ENCODE peak calls at places on chromosome 2, in four cellular contexts. One of them, this sample, is unnamed.

GRCh38 chr2:204129591-204130270 is 193.2 kb downstream of the ICOS start:
- DNase-seq in caudate nucleus: no peak
- DNase-seq in psoas muscle: no peak
- DNase-seq in heart left ventricle: no peak
- DNase-seq in this sample: no peak

GRCh38 chr2:157052685-157053224 is 204.8 kb upstream of the GALNT5 start:
- DNase-seq in caudate nucleus: no peak
- DNase-seq in psoas muscle: no peak
- DNase-seq in heart left ventricle: no peak
- DNase-seq in this sample: no peak

GRCh38 chr2:182077451-182078142 is 91.9 kb downstream of the PPP1R1C start:
- DNase-seq in caudate nucleus: no peak
- DNase-seq in psoas muscle: no peak
- DNase-seq in heart left ventricle: peak; percentile 35
- DNase-seq in this sample: no peak

GRCh38 chr2:71455011-71455740 is 1.8 kb downstream of the DYSF start:
- DNase-seq in caudate nucleus: no peak
- DNase-seq in psoas muscle: no peak
- DNase-seq in heart left ventricle: no peak
- DNase-seq in this sample: no peak

GRCh38 chr2:11393711-11394236 is 49.3 kb upstream of the ROCK2 start:
- DNase-seq in caudate nucleus: no peak
- DNase-seq in psoas muscle: no peak
- DNase-seq in heart left ventricle: no peak
- DNase-seq in this sample: no peak

GRCh38 chr2:162403884-162404283 is 60.0 kb downstream of the GCA start:
- DNase-seq in caudate nucleus: no peak
- DNase-seq in psoas muscle: no peak
- DNase-seq in heart left ventricle: no peak
- DNase-seq in this sample: no peak

GRCh38 chr2:118641711-118642110 is 205.7 kb downstream of the EN1 start:
- DNase-seq in caudate nucleus: no peak
- DNase-seq in psoas muscle: no peak
- DNase-seq in heart left ventricle: no peak
- DNase-seq in this sample: no peak

GRCh38 chr2:237475704-237476107 is 11.3 kb upstream of the MLPH start:
- DNase-seq in caudate nucleus: no peak
- DNase-seq in psoas muscle: peak; percentile 42
- DNase-seq in heart left ventricle: no peak
- DNase-seq in this sample: no peak

GRCh38 chr2:35421485-35421884 is 934.1 kb upstream of the CRIM1 start:
- DNase-seq in caudate nucleus: no peak
- DNase-seq in psoas muscle: no peak
- DNase-seq in heart left ventricle: no peak
- DNase-seq in this sample: no peak

GRCh38 chr2:120887844-120888243 is 152.2 kb downstream of the GLI2 start:
- DNase-seq in caudate nucleus: no peak
- DNase-seq in psoas muscle: no peak
- DNase-seq in heart left ventricle: no peak
- DNase-seq in this sample: no peak

GRCh38 chr2:120885749-120886148 is 150.1 kb downstream of the GLI2 start:
- DNase-seq in caudate nucleus: no peak
- DNase-seq in psoas muscle: no peak
- DNase-seq in heart left ventricle: no peak
- DNase-seq in this sample: no peak

GRCh38 chr2:120888851-120889250 is 153.2 kb downstream of the GLI2 start:
- DNase-seq in caudate nucleus: no peak
- DNase-seq in psoas muscle: no peak
- DNase-seq in heart left ventricle: no peak
- DNase-seq in this sample: no peak

GRCh38 chr2:120886534-120886961 is 150.9 kb downstream of the GLI2 start:
- DNase-seq in caudate nucleus: no peak
- DNase-seq in psoas muscle: no peak
- DNase-seq in heart left ventricle: no peak
- DNase-seq in this sample: no peak

GRCh38 chr2:120886967-120887672 is 151.5 kb downstream of the GLI2 start:
- DNase-seq in caudate nucleus: no peak
- DNase-seq in psoas muscle: no peak
- DNase-seq in heart left ventricle: no peak
- DNase-seq in this sample: no peak
- H3K27ac ChIP-seq in caudate nucleus: peak overlapping the region; percentile 62
- H3K27ac ChIP-seq in psoas muscle: peak overlapping the region; percentile 75
- H3K27ac ChIP-seq in heart left ventricle: no peak overlapping the region
- H3K27ac ChIP-seq in this sample: no peak overlapping the region

GRCh38 chr2:96531366-96531765 is 5.2 kb upstream of the ARID5A start:
- DNase-seq in caudate nucleus: no peak
- DNase-seq in psoas muscle: no peak
- DNase-seq in heart left ventricle: no peak
- DNase-seq in this sample: no peak

GRCh38 chr2:96532641-96533291 is 3.8 kb upstream of the ARID5A start:
- DNase-seq in caudate nucleus: no peak
- DNase-seq in psoas muscle: no peak
- DNase-seq in heart left ventricle: no peak
- DNase-seq in this sample: no peak

GRCh38 chr2:96530474-96531357 is 5.8 kb upstream of the ARID5A start:
- DNase-seq in caudate nucleus: no peak
- DNase-seq in psoas muscle: no peak
- DNase-seq in heart left ventricle: no peak
- DNase-seq in this sample: no peak

GRCh38 chr2:96533292-96534073 is 3.1 kb upstream of the ARID5A start:
- DNase-seq in caudate nucleus: no peak
- DNase-seq in psoas muscle: peak; percentile 89
- DNase-seq in heart left ventricle: peak; percentile 90
- DNase-seq in this sample: no peak

GRCh38 chr2:96531872-96532505 is 4.6 kb upstream of the ARID5A start:
- DNase-seq in caudate nucleus: peak; percentile 34
- DNase-seq in psoas muscle: peak; percentile 93
- DNase-seq in heart left ventricle: peak; percentile 95
- DNase-seq in this sample: peak; percentile 66
- H3K27ac ChIP-seq in caudate nucleus: peak overlapping the region; percentile 41
- H3K27ac ChIP-seq in psoas muscle: peak overlapping the region; percentile 98
- H3K27ac ChIP-seq in heart left ventricle: peak overlapping the region; percentile 94
- H3K27ac ChIP-seq in this sample: peak overlapping the region; percentile 70

DNA sequence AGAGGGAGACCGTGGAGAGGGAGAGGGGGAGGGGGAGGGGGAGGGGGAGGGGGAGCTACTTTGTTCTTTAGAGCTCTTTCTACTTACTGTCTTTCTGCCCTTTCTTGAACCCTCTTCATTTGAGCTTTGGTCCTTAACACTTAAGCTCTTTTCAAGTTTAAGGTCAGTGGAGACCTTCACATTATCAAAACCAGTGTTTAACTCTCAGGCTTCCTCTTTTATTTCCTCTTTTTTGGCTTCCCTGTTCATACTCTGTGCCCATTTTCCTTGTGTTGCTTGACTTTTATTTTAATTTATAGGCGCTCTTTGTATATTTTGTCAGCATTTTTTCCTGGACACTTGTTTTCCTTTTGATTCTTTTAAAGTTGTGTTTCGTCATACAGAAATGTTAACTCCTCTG is 37.1 kb downstream of the ACSL3 start:
- DNase-seq in caudate nucleus: no peak
- DNase-seq in psoas muscle: no peak
- DNase-seq in heart left ventricle: no peak
- DNase-seq in this sample: no peak
- H3K27ac ChIP-seq in caudate nucleus: no peak overlapping the region
- H3K27ac ChIP-seq in psoas muscle: no peak overlapping the region
- H3K27ac ChIP-seq in heart left ventricle: no peak overlapping the region
- H3K27ac ChIP-seq in this sample: no peak overlapping the region

GRCh38 chr2:63494968-63495367 is 93.3 kb downstream of the WDPCP start:
- DNase-seq in caudate nucleus: no peak
- DNase-seq in psoas muscle: no peak
- DNase-seq in heart left ventricle: no peak
- DNase-seq in this sample: no peak
- H3K27ac ChIP-seq in caudate nucleus: no peak overlapping the region
- H3K27ac ChIP-seq in psoas muscle: no peak overlapping the region
- H3K27ac ChIP-seq in heart left ventricle: no peak overlapping the region
- H3K27ac ChIP-seq in this sample: no peak overlapping the region

This sample was measured in esophagus squamous epithelium.